ENCODE peak calls at places on chromosome 9, in four cellular contexts. W is HepG2, C is endothelial cell of umbilical vein, O is K562. Z is an unnamed sample.

GRCh38 chr9:97846347-97846746 is 6.7 kb upstream of the FOXE1 start:
- DNase-seq in W (no peak), C (no peak), O (no peak), Z (no peak)

GRCh38 chr9:126000731-126001580 is 253.8 kb downstream of the PBX3 start:
- DNase-seq in W (no peak), C (no peak), O (no peak), Z (no peak)

GRCh38 chr9:119004618-119004990 is 364.6 kb downstream of the BRINP1 start:
- DNase-seq in W (peak; percentile 12), C (no peak), O (no peak), Z (no peak)

GRCh38 chr9:76624381-76625048 is 139.7 kb upstream of the PCA3 start:
- DNase-seq in W (no peak), C (no peak), O (no peak), Z (no peak)

GRCh38 chr9:114671605-114672004 is 10.4 kb downstream of the TEX48 start:
- DNase-seq in W (no peak), C (no peak), O (no peak), Z (no peak)

GRCh38 chr9:15873573-15874177 is 320.8 kb downstream of the CCDC171 start:
- DNase-seq in W (peak; percentile 33), C (peak; percentile 55), O (peak; percentile 30), Z (no peak)

GRCh38 chr9:13049223-13049622 is 230.3 kb downstream of the MPDZ start:
- DNase-seq in W (no peak), C (no peak), O (no peak), Z (no peak)

GRCh38 chr9:27622688-27623340 is 49.5 kb upstream of the C9orf72 start:
- DNase-seq in W (no peak), C (no peak), O (no peak), Z (no peak)

GRCh38 chr9:132627120-132627519 is 42.7 kb downstream of the DDX31 start:
- DNase-seq in W (no peak), C (no peak), O (no peak), Z (no peak)

GRCh38 chr9:22838266-22838665 is 391.6 kb downstream of the DMRTA1 start:
- DNase-seq in W (no peak), C (no peak), O (no peak), Z (no peak)

GRCh38 chr9:127770905-127771569 is 7.4 kb downstream of the SH2D3C start:
- DNase-seq in W (peak; percentile 89), C (peak; percentile 99), O (peak; percentile 98), Z (peak; percentile 97)

GRCh38 chr9:125807065-125807464 is 59.9 kb downstream of the PBX3 start:
- DNase-seq in W (no peak), C (no peak), O (no peak), Z (no peak)

GRCh38 chr9:110143969-110144545 is 63.9 kb downstream of the C9orf152 start:
- DNase-seq in W (no peak), C (no peak), O (no peak), Z (no peak)

GRCh38 chr9:92359380-92360007 is 33.7 kb downstream of the CENPP start:
- DNase-seq in W (no peak), C (no peak), O (no peak), Z (no peak)

GRCh38 chr9:78932849-78933627 is 636.1 kb downstream of the PSAT1 start:
- DNase-seq in W (no peak), C (peak; percentile 74), O (no peak), Z (no peak)

GRCh38 chr9:71120439-71121247 is 778 bp downstream of the TRPM3 start:
- DNase-seq in W (no peak), C (no peak), O (no peak), Z (no peak)

GRCh38 chr9:113589890-113590289 is 126.4 kb downstream of the RGS3 start:
- DNase-seq in W (peak; percentile 35), C (peak; percentile 71), O (peak; percentile 35), Z (no peak)

GRCh38 chr9:14393382-14393781 is 79.4 kb upstream of the NFIB start:
- DNase-seq in W (no peak), C (no peak), O (peak; percentile 22), Z (no peak)

GRCh38 chr9:112823257-112823656 is 67.4 kb downstream of the SLC46A2 start:
- DNase-seq in W (no peak), C (no peak), O (no peak), Z (no peak)

GRCh38 chr9:120937127-120937526 is 10.5 kb upstream of the TRAF1 start:
- DNase-seq in W (no peak), C (no peak), O (no peak), Z (no peak)

GRCh38 chr9:107584186-107584585 is 94.6 kb upstream of the KLF4 start:
- DNase-seq in W (no peak), C (no peak), O (no peak), Z (no peak)

GRCh38 chr9:3758816-3759576 is 233.2 kb upstream of the RFX3 start:
- DNase-seq in W (no peak), C (no peak), O (no peak), Z (no peak)

GRCh38 chr9:124770359-124771020 is 621 bp downstream of the NR6A1 start:
- DNase-seq in W (no peak), C (no peak), O (peak; percentile 65), Z (no peak)

GRCh38 chr9:79623799-79624721 is 52.3 kb downstream of the TLE4 start:
- DNase-seq in W (peak; percentile 4), C (peak; percentile 70), O (peak; percentile 52), Z (no peak)

GRCh38 chr9:96486351-96487029 is 36.5 kb downstream of the HABP4 start:
- DNase-seq in W (no peak), C (no peak), O (no peak), Z (no peak)

GRCh38 chr9:97176206-97176605 is 131.3 kb upstream of the CCDC180 start:
- DNase-seq in W (no peak), C (no peak), O (peak; percentile 36), Z (no peak)

DNA sequence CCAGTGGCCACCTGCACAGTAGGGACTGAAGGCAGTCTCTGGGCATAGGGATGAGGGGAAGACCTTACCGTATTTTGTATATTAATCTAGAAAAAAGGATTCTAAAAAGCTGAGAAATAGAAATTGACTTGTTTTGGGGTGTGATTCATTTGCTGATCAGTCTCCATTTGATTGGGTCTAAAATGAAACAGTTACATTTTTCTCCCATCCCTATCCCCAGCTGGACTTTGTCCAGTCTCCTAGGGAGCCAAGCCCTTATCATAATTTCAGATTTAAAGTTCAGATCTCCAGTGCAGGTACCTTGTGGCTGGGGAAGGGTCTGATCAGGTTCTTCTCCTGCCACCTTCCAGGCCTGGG is 240.8 kb downstream of the FANCC start:
- DNase-seq in W (no peak), C (no peak), O (no peak), Z (no peak)
- TF ChIP-seq JUN in W (no peak), C (no peak), O (no peak), Z (no peak)

GRCh38 chr9:134655101-134655500 is 13.5 kb downstream of the COL5A1 start:
- DNase-seq in W (no peak), C (no peak), O (no peak), Z (no peak)
- H3K9ac ChIP-seq in W (no peak overlapping the region), C (no peak overlapping the region), O (no peak overlapping the region), Z (no peak overlapping the region)

GRCh38 chr9:130240410-130241197 is 25.0 kb upstream of the HMCN2 start:
- DNase-seq in W (peak; percentile 72), C (peak; percentile 71), O (peak; percentile 86), Z (no peak)
- TF ChIP-seq JUN in W (no peak), C (no peak), O (peak; percentile 29), Z (no peak)

GRCh38 chr9:129140397-129141065 is 29.3 kb downstream of the PTPA start:
- DNase-seq in W (peak; percentile 56), C (peak; percentile 16), O (peak; percentile 57), Z (peak; percentile 69)

GRCh38 chr9:129139233-129139992 is 28.2 kb downstream of the PTPA start:
- DNase-seq in W (peak; percentile 77), C (peak; percentile 86), O (peak; percentile 92), Z (peak; percentile 86)

GRCh38 chr9:129141066-129142041 is 30.1 kb downstream of the PTPA start:
- DNase-seq in W (no peak), C (peak; percentile 91), O (peak; percentile 60), Z (no peak)

GRCh38 chr9:129138476-129139232 is 27.4 kb downstream of the PTPA start:
- DNase-seq in W (no peak), C (peak; percentile 82), O (no peak), Z (no peak)

GRCh38 chr9:129139993-129140396 is 28.8 kb downstream of the PTPA start:
- DNase-seq in W (peak; percentile 94), C (peak; percentile 98), O (peak; percentile 94), Z (peak; percentile 93)
- H3K9ac ChIP-seq in W (peak overlapping the region; percentile 96), C (peak overlapping the region; percentile 99), O (peak overlapping the region; percentile 97), Z (peak overlapping the region; percentile 84)

GRCh38 chr9:81237565-81238231 is 451.6 kb downstream of the TLE1 start:
- DNase-seq in W (peak; percentile 94), C (no peak), O (no peak), Z (no peak)
- TF ChIP-seq JUN in W (peak; percentile 75), C (no peak), O (no peak), Z (no peak)

GRCh38 chr9:98990181-98990870 is 46.6 kb downstream of the COL15A1 start:
- DNase-seq in W (no peak), C (no peak), O (no peak), Z (no peak)
- H3K9ac ChIP-seq in W (no peak overlapping the region), C (no peak overlapping the region), O (no peak overlapping the region), Z (no peak overlapping the region)

GRCh38 chr9:136784997-136785361 is 6.2 kb upstream of the TMEM141 start:
- DNase-seq in W (no peak), C (no peak), O (peak; percentile 92), Z (no peak)
- TF ChIP-seq JUN in W (no peak), C (no peak), O (peak; percentile 83), Z (no peak)

Z was measured in H1.